ENCODE peak calls at places on chromosome 1, in ten cellular contexts. V is mucosa of gallbladder; H is PC-3; K is activated effector memory CD4-positive, alpha-beta T cell treated with anti-CD3 and anti-CD28 coated beads, Interleukin-2, amount 50 U/mL, for 16 hours; M is kidney tubule cell; S is activated CD4-positive, CD25-positive, alpha-beta regulatory T cell; F is activated CD8-positive, alpha-beta memory T cell treated with anti-CD3 and anti-CD28 coated beads, Interleukin-2, amount 50 U/mL, for 4 hours; B is caudate nucleus; C is Right ventricle myocardium superior; G is pulmonary artery endothelial cell. T is an unnamed sample.

GRCh38 chr1:44707959-44708831 is 22.8 kb downstream of the RNU5D-1 start:
- DNase-seq in S (no peak), V (peak), H (peak), C (no peak), K (peak), M (peak), B (no peak), G (no peak), F (no peak), T (no peak)

GRCh38 chr1:173149887-173150286 is 57.2 kb downstream of the TNFSF4 start:
- DNase-seq in F (no peak), G (no peak), C (no peak), M (no peak), V (no peak), S (no peak), B (no peak), K (no peak), H (peak), T (no peak)

GRCh38 chr1:246001821-246002220 is 505.3 kb downstream of the SMYD3 start:
- DNase-seq in S (no peak), H (no peak), V (no peak), M (no peak), C (no peak), F (no peak), B (no peak), K (no peak), G (no peak), T (no peak)

GRCh38 chr1:215789981-215790380 is 222.9 kb downstream of the KCTD3 start:
- DNase-seq in F (no peak), M (no peak), C (no peak), H (no peak), S (no peak), V (no peak), B (no peak), K (no peak), G (no peak), T (no peak)

GRCh38 chr1:230641346-230641745 is 935 bp upstream of the COG2 start:
- DNase-seq in G (no peak), S (no peak), V (no peak), C (no peak), B (no peak), K (no peak), M (peak), H (peak), F (no peak), T (no peak)

GRCh38 chr1:67332653-67333529 is 25.2 kb downstream of the IL12RB2 start:
- DNase-seq in F (no peak), B (no peak), S (no peak), G (no peak), M (no peak), C (no peak), K (no peak), H (no peak), V (no peak), T (no peak)

GRCh38 chr1:220748091-220748934 is at the start of gene MTARC2:
- DNase-seq in F (no peak), C (peak), K (no peak), G (peak), B (peak), H (peak), V (peak), S (no peak), M (peak), T (peak)

GRCh38 chr1:9723068-9723805 is 71.7 kb downstream of the PIK3CD start:
- DNase-seq in V (no peak), B (no peak), F (no peak), C (no peak), H (no peak), K (no peak), G (no peak), S (no peak), M (no peak), T (no peak)

GRCh38 chr1:76862447-76862846 is 4.8 kb upstream of the ST6GALNAC5 start:
- DNase-seq in C (no peak), F (no peak), V (no peak), B (no peak), M (peak), S (no peak), H (peak), G (no peak), K (no peak), T (no peak)

T was measured in COR-L47.